ENCODE peak calls at places on chromosome 3, in five cellular contexts. G, Q, H, F and X are unnamed samples.

GRCh38 chr3:139746481-139746880 is 68.7 kb upstream of the NMNAT3 start:
- DNase-seq in G (no peak), Q (no peak), H (no peak), F (no peak), X (no peak)

GRCh38 chr3:191775451-191776233 is 314.7 kb downstream of the PYDC2 start:
- DNase-seq in G (no peak), Q (no peak), H (no peak), F (no peak), X (no peak)

GRCh38 chr3:9778102-9778501 is 8.4 kb upstream of the CAMK1 start:
- DNase-seq in G (no peak), Q (no peak), H (no peak), F (no peak), X (no peak)

GRCh38 chr3:127781411-127782001 is 40.8 kb downstream of the MGLL start:
- DNase-seq in G (no peak), Q (no peak), H (no peak), F (no peak), X (peak)

GRCh38 chr3:150899141-150899540 is 6.1 kb downstream of the MINDY4B start:
- DNase-seq in G (no peak), Q (no peak), H (no peak), F (no peak), X (no peak)

GRCh38 chr3:156718622-156719300 is 44.4 kb downstream of the TIPARP start:
- DNase-seq in G (no peak), Q (no peak), H (no peak), F (no peak), X (no peak)

GRCh38 chr3:96657710-96658109 is 156.7 kb upstream of the EPHA6 start:
- DNase-seq in G (no peak), Q (peak), H (no peak), F (no peak), X (no peak)

GRCh38 chr3:176293277-176293676 is 904.0 kb downstream of the TBL1XR1 start:
- DNase-seq in G (no peak), Q (no peak), H (no peak), F (no peak), X (no peak)

GRCh38 chr3:155643581-155644165 is 101.2 kb downstream of the PLCH1 start:
- DNase-seq in G (no peak), Q (no peak), H (no peak), F (no peak), X (no peak)

GRCh38 chr3:99686955-99687612 is 48.7 kb downstream of the COL8A1 start:
- DNase-seq in G (peak), Q (peak), H (peak), F (peak), X (peak)

GRCh38 chr3:10006762-10007090 is 19.5 kb upstream of the FANCD2 start:
- DNase-seq in G (no peak), Q (no peak), H (no peak), F (no peak), X (no peak)

DNA sequence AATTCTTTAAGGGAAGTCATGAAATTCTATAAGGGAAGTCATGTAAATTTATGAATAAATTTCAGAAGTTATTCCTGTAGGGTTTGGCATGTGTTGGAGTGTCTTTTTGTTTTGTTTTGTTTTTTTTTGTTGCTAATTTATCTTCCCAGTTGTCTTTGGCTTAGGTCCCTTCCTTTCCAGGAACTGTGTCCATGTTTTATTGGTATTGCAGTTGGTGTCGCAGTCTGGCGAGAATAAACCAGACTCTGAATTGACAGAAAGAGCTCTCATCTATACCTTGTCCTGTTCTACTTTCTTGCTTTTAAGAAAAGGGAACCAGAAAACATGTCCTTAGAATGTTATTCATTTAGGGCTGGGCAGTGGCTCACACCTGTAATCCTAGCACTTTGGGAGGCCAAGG is 57.6 kb downstream of the SGO1 start:
- DNase-seq in G (peak), Q (no peak), H (no peak), F (no peak), X (no peak)
- H3K27ac ChIP-seq in G (peak), Q (no peak), H (no peak), F (no peak), X (no peak)

DNA sequence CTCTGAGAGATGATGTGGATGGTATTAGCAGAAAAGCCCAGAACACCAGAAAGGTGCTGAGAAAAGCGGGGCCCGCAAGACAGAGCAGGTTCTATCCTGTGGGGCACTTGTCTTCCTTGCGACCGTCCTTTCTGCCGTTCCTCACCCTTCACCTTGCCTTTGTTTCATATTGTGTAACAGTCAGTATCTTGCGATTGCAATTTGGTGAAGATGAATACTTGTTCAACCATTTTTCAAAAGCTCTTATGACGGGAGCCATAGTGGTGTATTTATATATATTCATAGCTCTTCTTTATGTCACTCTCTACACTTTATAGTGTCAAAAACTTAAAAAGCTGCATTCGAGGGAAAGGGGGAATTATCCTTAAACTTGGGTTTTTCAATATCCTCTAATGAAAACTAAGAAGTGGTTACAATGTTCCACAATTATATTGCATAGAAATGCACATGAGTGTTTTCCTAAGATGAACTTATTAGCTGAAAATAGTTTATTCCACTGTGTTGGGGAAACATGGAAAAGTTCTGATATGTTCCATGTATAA is 797 bp downstream of the MAP3K13 start:
- DNase-seq in G (no peak), Q (no peak), H (no peak), F (no peak), X (no peak)
- H3K27ac ChIP-seq in G (peak), Q (no peak), H (no peak), F (peak), X (peak)

GRCh38 chr3:49424816-49425215 is 2.5 kb upstream of the AMT start:
- DNase-seq in G (no peak), Q (no peak), H (no peak), F (no peak), X (no peak)

GRCh38 chr3:49422379-49423248 is at the start of gene AMT:
- DNase-seq in G (peak), Q (peak), H (peak), F (peak), X (peak)

GRCh38 chr3:49416867-49417266 is 4.6 kb downstream of the TCTA start:
- DNase-seq in G (no peak), Q (no peak), H (no peak), F (no peak), X (no peak)

GRCh38 chr3:49417516-49418120 is 4.7 kb downstream of the AMT start:
- DNase-seq in G (no peak), Q (no peak), H (no peak), F (no peak), X (no peak)

DNA sequence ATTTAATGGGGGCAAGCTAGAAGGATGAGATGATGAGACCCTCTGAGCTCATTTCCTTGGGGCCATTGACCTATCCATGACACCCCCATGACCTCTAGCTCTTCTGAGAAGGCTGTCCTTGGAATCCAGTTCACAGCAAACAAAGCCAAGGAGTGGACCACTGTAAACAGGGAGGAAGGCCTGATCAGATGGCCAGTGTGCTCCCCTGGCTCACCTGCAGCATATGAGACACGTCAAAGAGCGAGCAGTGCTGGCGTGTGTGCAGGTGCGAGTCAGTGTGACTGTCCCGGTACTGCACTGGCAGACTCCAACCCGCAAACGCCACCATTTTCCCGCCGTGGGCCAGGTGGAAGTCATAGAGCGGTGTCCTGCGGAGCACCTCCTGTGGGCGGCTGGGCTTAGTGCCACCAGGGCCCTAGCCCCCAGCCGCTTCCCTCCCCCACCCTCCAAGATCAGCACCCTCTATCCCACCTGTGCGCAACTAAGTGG is 339 bp downstream of the AMT start:
- DNase-seq in G (no peak), Q (no peak), H (no peak), F (no peak), X (no peak)
- H3K27ac ChIP-seq in G (peak), Q (no peak), H (no peak), F (peak), X (peak)

DNA sequence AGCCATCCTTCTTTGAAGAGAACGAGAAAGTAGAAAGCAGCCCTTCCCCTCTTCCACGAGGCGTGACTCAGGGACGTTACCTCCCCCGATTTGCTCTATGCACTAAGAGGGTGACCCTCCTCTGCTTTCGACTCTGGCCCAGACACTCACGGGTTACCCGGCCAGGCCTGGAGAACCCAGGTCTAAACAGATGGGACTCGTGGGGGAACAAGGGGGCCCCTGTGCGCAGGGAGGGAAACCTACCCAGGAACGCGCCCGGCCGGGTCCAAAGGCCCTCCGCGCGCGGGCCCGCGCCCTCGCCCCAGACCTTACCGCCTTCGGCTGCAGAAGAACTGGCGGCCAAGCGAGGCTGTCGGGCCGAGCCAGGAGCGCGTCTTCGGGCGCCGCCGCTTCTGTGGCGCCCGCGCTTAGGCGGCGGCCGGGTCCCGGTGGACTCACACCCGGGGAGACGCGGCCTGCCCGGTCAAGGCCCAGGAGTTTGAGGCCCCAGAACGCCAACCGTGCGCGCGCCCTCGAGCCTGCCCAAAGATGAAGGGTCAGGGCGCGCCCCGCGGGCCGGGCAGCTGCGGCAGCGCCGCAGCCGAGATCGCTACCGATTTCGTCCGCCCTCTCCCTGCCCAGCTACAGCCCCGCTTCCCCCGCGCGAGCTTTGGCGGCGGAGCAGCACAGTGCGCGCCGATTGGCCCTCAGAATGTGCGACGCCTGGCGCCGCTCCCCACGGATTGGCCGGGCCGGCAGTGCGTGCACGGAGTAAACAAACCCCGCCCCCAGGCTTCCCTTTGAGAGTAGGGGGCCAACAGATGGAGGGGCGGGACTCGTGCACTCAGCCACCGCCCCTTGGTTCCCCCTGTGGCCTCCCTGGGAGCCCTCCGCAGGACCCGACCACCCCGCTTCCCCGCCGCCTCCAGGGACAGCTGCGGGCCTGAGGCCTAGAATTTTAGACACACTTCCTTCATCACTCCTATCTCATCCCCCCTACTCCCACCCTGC is at the start of gene TFDP2:
- DNase-seq in G (peak), Q (peak), H (peak), F (peak), X (peak)
- H3K27ac ChIP-seq in G (peak), Q (no peak), H (no peak), F (peak), X (peak)

GRCh38 chr3:169575381-169575780 is 88.1 kb downstream of the MECOM start:
- DNase-seq in G (peak), Q (no peak), H (no peak), F (no peak), X (no peak)

GRCh38 chr3:169573129-169573528 is 90.4 kb downstream of the MECOM start:
- DNase-seq in G (no peak), Q (no peak), H (no peak), F (no peak), X (no peak)

GRCh38 chr3:169579086-169579485 is 84.4 kb downstream of the MECOM start:
- DNase-seq in G (no peak), Q (no peak), H (peak), F (no peak), X (no peak)

GRCh38 chr3:169578381-169578780 is 85.1 kb downstream of the MECOM start:
- DNase-seq in G (no peak), Q (no peak), H (no peak), F (no peak), X (no peak)

GRCh38 chr3:169574531-169574930 is 89.0 kb downstream of the MECOM start:
- DNase-seq in G (no peak), Q (no peak), H (no peak), F (no peak), X (no peak)
- H3K27ac ChIP-seq in G (no peak), Q (no peak), H (no peak), F (no peak), X (no peak)

GRCh38 chr3:71172951-71173350 is 410.6 kb downstream of the FOXP1 start:
- DNase-seq in G (no peak), Q (no peak), H (no peak), F (no peak), X (no peak)
- H3K27ac ChIP-seq in G (no peak), Q (no peak), H (no peak), F (no peak), X (no peak)

GRCh38 chr3:134483195-134483890 is 2.4 kb downstream of the ANAPC13 start:
- DNase-seq in G (no peak), Q (no peak), H (no peak), F (no peak), X (no peak)
- H3K27ac ChIP-seq in G (peak), Q (no peak), H (no peak), F (peak), X (peak)

DNA sequence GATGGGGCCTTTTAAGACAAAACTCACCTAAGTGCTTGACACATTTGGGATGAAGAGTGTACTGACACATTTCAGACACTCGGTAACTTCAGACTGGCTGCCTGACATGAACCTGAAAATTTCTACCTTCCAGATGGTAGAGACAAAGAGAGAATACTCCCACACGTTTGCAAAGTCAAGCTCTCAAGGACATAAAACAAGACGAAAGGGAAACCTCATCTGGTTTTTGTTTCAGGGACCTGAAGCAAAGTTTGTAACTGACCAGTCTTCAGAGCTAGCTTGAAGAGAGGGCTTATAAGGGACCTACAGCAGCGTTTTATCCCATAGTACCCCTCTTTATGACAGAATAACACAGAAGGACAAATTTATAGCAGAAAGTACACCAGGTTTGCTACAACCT is 41.9 kb downstream of the ZNF621 start:
- DNase-seq in G (no peak), Q (no peak), H (no peak), F (no peak), X (no peak)
- H3K27ac ChIP-seq in G (no peak), Q (no peak), H (no peak), F (no peak), X (no peak)

DNA sequence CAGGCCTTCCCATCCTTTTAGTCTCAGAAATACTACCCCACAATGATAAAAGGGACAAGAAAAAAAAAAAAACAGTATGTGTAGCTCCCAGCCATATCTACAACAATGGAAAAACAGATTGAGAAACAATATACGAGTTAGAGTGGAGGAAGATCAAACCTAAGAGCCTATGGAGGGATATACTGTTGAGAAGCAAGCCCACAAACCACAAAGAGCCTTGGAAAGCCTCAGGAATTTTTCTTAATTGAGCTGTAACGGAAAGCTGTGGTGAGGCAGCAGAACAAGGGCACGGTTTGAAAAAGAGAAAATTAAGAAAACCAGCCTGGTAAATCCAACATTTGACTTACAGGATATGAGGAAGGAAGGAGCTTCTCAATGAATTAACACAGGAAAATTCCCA is 21.4 kb downstream of the KPNA1 start:
- DNase-seq in G (no peak), Q (no peak), H (no peak), F (no peak), X (no peak)
- H3K27ac ChIP-seq in G (no peak), Q (no peak), H (no peak), F (no peak), X (no peak)